ENCODE peak calls at places on chromosome 7, in nine cellular contexts. G is COR-L47; W is fibroblast of pulmonary artery; J is activated CD8-positive, alpha-beta memory T cell treated with anti-CD3 and anti-CD28 coated beads, Interleukin-2, amount 50 U/mL, for 48 hours; D is amygdala; Y is coronary artery; I is ascending aorta; B is M059J; X is IMR-90. L is an unnamed sample.
A peak's percentile ranks its signal among the peaks of the same experiment; 100 is the strongest.

GRCh38 chr7:129468087-129468486 is 33.9 kb downstream of the STRIP2 start:
- DNase-seq in I (no peak), G (no peak), D (no peak), W (peak; percentile 46), X (peak; percentile 75), B (peak; percentile 29), Y (no peak), J (no peak), L (no peak)

GRCh38 chr7:69334706-69335105 is 263.6 kb upstream of the AUTS2 start:
- DNase-seq in D (no peak), J (no peak), W (no peak), Y (no peak), X (no peak), B (no peak), I (no peak), G (no peak), L (no peak)

GRCh38 chr7:95320663-95321062 is 3.7 kb downstream of the PON1 start:
- DNase-seq in J (no peak), X (no peak), Y (no peak), I (no peak), W (no peak), G (no peak), D (no peak), B (no peak), L (no peak)

GRCh38 chr7:159130199-159130775 is 14.4 kb downstream of the VIPR2 start:
- DNase-seq in X (no peak), J (no peak), Y (peak; percentile 29), I (no peak), B (no peak), G (no peak), W (no peak), D (no peak), L (no peak)

GRCh38 chr7:38831262-38831661 is 77.7 kb downstream of the VPS41 start:
- DNase-seq in X (no peak), D (no peak), W (no peak), B (no peak), J (no peak), Y (no peak), G (no peak), I (no peak), L (no peak)

GRCh38 chr7:815284-816216 is 16.7 kb upstream of the SUN1 start:
- DNase-seq in J (peak; percentile 61), D (no peak), G (peak; percentile 56), Y (no peak), I (no peak), B (peak; percentile 34), W (no peak), X (no peak), L (no peak)

GRCh38 chr7:2325028-2325625 is 10.9 kb upstream of the SNX8 start:
- DNase-seq in I (no peak), W (no peak), D (no peak), J (no peak), Y (no peak), B (no peak), G (no peak), X (no peak), L (no peak)

GRCh38 chr7:55078465-55079372 is 59.9 kb downstream of the EGFR start:
- DNase-seq in B (no peak), G (no peak), X (no peak), Y (no peak), J (no peak), D (no peak), I (no peak), W (no peak), L (no peak)

GRCh38 chr7:76390092-76390491 is 19.4 kb downstream of the SSC4D start:
- DNase-seq in J (no peak), I (no peak), B (no peak), Y (no peak), W (no peak), D (no peak), G (no peak), X (no peak), L (no peak)

GRCh38 chr7:94352854-94353253 is 41.8 kb upstream of the COL1A2 start:
- DNase-seq in B (no peak), X (no peak), W (no peak), G (no peak), Y (no peak), I (no peak), D (no peak), J (no peak), L (no peak)

GRCh38 chr7:7271094-7271874 is 88.9 kb downstream of the C1GALT1 start:
- DNase-seq in I (no peak), J (no peak), X (no peak), B (no peak), Y (no peak), G (no peak), W (no peak), D (no peak), L (no peak)

GRCh38 chr7:157932498-157933218 is 595.9 kb downstream of the DNAJB6 start:
- DNase-seq in J (no peak), D (no peak), Y (no peak), X (no peak), B (peak; percentile 29), I (no peak), G (no peak), W (no peak), L (no peak)

GRCh38 chr7:36686499-36686898 is 37.8 kb downstream of the AOAH start:
- DNase-seq in Y (no peak), B (peak; percentile 78), X (peak; percentile 41), D (no peak), J (peak; percentile 75), G (no peak), I (no peak), W (peak; percentile 14), L (peak; percentile 26)

GRCh38 chr7:151274376-151274760 is 25.9 kb upstream of the SMARCD3 start:
- DNase-seq in B (no peak), G (no peak), I (no peak), D (no peak), J (no peak), Y (no peak), W (no peak), X (no peak), L (no peak)

GRCh38 chr7:115558186-115558585 is 472.4 kb downstream of the TFEC start:
- DNase-seq in Y (no peak), I (no peak), W (peak; percentile 76), G (no peak), J (no peak), B (no peak), D (no peak), X (peak; percentile 70), L (no peak)

GRCh38 chr7:30928254-30928872 is 16.7 kb downstream of the AQP1 start:
- DNase-seq in I (no peak), D (no peak), Y (no peak), W (no peak), X (no peak), B (no peak), G (no peak), J (no peak), L (no peak)

GRCh38 chr7:157235357-157236018 is 96.8 kb downstream of the UBE3C start:
- DNase-seq in D (no peak), B (peak; percentile 62), X (peak; percentile 80), G (no peak), I (no peak), J (no peak), Y (no peak), W (peak; percentile 14), L (no peak)

GRCh38 chr7:133253522-133253882 is 624 bp downstream of the EXOC4 start:
- DNase-seq in Y (no peak), I (no peak), J (peak; percentile 53), W (no peak), X (peak; percentile 10), G (no peak), D (no peak), B (peak; percentile 20), L (no peak)

GRCh38 chr7:106736508-106737201 is 75.7 kb upstream of the CCDC71L start:
- DNase-seq in G (peak; percentile 42), X (peak; percentile 83), I (no peak), D (no peak), J (no peak), B (peak; percentile 94), Y (no peak), W (peak; percentile 90), L (no peak)

GRCh38 chr7:148963583-148964509 is 64.5 kb downstream of the PDIA4 start:
- DNase-seq in X (no peak), G (no peak), D (no peak), W (no peak), I (no peak), B (peak; percentile 56), Y (no peak), J (peak; percentile 54), L (no peak)

GRCh38 chr7:33511735-33512134 is 382.4 kb downstream of the BBS9 start:
- DNase-seq in I (no peak), W (no peak), X (no peak), B (no peak), D (no peak), Y (no peak), G (no peak), J (no peak), L (no peak)

GRCh38 chr7:70608229-70608628 is 523.7 kb upstream of the GALNT17 start:
- DNase-seq in J (no peak), W (no peak), X (no peak), B (peak; percentile 77), G (no peak), Y (no peak), I (no peak), D (no peak), L (no peak)

GRCh38 chr7:4610768-4611467 is 71.2 kb upstream of the FOXK1 start:
- DNase-seq in I (no peak), G (peak; percentile 34), J (no peak), X (peak; percentile 69), D (peak; percentile 3), W (peak; percentile 82), B (peak; percentile 71), Y (no peak), L (no peak)

GRCh38 chr7:158602905-158603772 is 15.5 kb upstream of the PTPRN2 start:
- DNase-seq in G (no peak), B (peak; percentile 53), W (peak; percentile 8), D (no peak), J (no peak), X (peak; percentile 63), I (no peak), Y (no peak), L (no peak)

GRCh38 chr7:150451097-150451793 is 815 bp downstream of the GIMAP8 start:
- DNase-seq in D (no peak), W (no peak), J (peak; percentile 80), I (no peak), X (no peak), Y (no peak), G (no peak), B (no peak), L (peak; percentile 60)

GRCh38 chr7:116185450-116185849 is 24.9 kb upstream of the TES start:
- DNase-seq in I (no peak), G (no peak), D (no peak), B (no peak), W (no peak), X (no peak), J (no peak), Y (no peak), L (no peak)

GRCh38 chr7:54477083-54477482 is 65.1 kb upstream of the VSTM2A start:
- DNase-seq in J (no peak), W (no peak), D (no peak), I (no peak), X (no peak), G (no peak), Y (no peak), B (no peak), L (no peak)

GRCh38 chr7:41107330-41107937 is 595.5 kb downstream of the INHBA start:
- DNase-seq in B (peak; percentile 94), D (no peak), W (no peak), I (no peak), G (no peak), Y (no peak), J (no peak), X (peak; percentile 67), L (no peak)

GRCh38 chr7:49986191-49986590 is 106.9 kb downstream of the ZPBP start:
- DNase-seq in W (no peak), D (no peak), I (no peak), G (no peak), X (no peak), B (no peak), J (no peak), Y (no peak), L (no peak)

GRCh38 chr7:22292519-22292918 is 64.4 kb downstream of the RAPGEF5 start:
- DNase-seq in X (no peak), W (no peak), J (no peak), G (no peak), B (no peak), D (no peak), Y (no peak), I (no peak), L (no peak)

GRCh38 chr7:106448992-106449859 is 164.4 kb upstream of the NAMPT start:
- DNase-seq in D (no peak), W (peak; percentile 13), G (no peak), B (no peak), J (no peak), Y (no peak), I (no peak), X (no peak), L (no peak)

L was measured in stimulated activated CD4-positive, alpha-beta T cell treated with anti-CD3 and anti-CD28 coated beads, TNF-alpha, amount 100 ng/mL, for 1 hour.